ENCODE peak calls at places on chromosomes 4 and X, in eight cellular contexts. V, I, M, J, F, T, Y and X are unnamed samples.

GRCh38 chrX:41332988-41333743 is 796 bp upstream of the DDX3X start:
- DNase-seq in T (peak; percentile 88), J (peak; percentile 74), M (peak; percentile 72), F (peak; percentile 62), V (peak; percentile 95), Y (peak; percentile 72), I (peak; percentile 85), X (peak; percentile 91)

GRCh38 chrX:68822641-68823410 is 6.0 kb upstream of the EFNB1 start:
- DNase-seq in Y (no peak), V (no peak), M (peak; percentile 0), T (no peak), I (peak; percentile 4), J (peak; percentile 32), F (no peak), X (peak; percentile 42)

GRCh38 chr4:85474818-85475630 is at the start of gene ARHGAP24:
- DNase-seq in V (peak; percentile 83), M (no peak), T (no peak), F (peak; percentile 95), Y (peak; percentile 63), I (peak; percentile 81), J (peak; percentile 100), X (peak; percentile 89)

GRCh38 chr4:47662975-47663374 is 174.9 kb downstream of the CORIN start:
- DNase-seq in T (peak; percentile 10), J (peak; percentile 21), V (no peak), F (no peak), Y (no peak), I (no peak), M (no peak), X (no peak)

GRCh38 chr4:119729815-119730643 is 101.4 kb upstream of the PDE5A start:
- DNase-seq in J (peak; percentile 91), I (no peak), M (no peak), V (no peak), F (peak; percentile 76), T (no peak), Y (no peak), X (peak; percentile 60)

GRCh38 chr4:153137168-153137567 is 67.1 kb upstream of the TRIM2 start:
- DNase-seq in V (no peak), Y (no peak), J (peak; percentile 90), T (no peak), M (no peak), I (no peak), F (peak; percentile 74), X (no peak)

GRCh38 chrX:153939573-153939972 is 4.7 kb upstream of the NAA10 start:
- DNase-seq in I (no peak), F (no peak), V (peak; percentile 45), M (no peak), J (no peak), Y (no peak), T (no peak), X (no peak)

GRCh38 chrX:153878285-153878779 is 7.6 kb downstream of the L1CAM start:
- DNase-seq in Y (no peak), I (no peak), J (no peak), V (no peak), M (no peak), F (no peak), T (no peak), X (no peak)

GRCh38 chrX:132463411-132463810 is 25.4 kb downstream of the MBNL3 start:
- DNase-seq in M (no peak), T (no peak), V (no peak), F (no peak), J (peak; percentile 26), I (no peak), Y (no peak), X (peak; percentile 5)

GRCh38 chr4:146975535-146975934 is 29.9 kb upstream of the TTC29 start:
- DNase-seq in Y (no peak), M (no peak), T (peak; percentile 83), V (no peak), F (no peak), J (no peak), I (peak; percentile 63), X (no peak)

GRCh38 chr4:94341468-94341867 is 1.2 kb downstream of the HPGDS start:
- DNase-seq in J (no peak), Y (no peak), V (no peak), M (no peak), T (no peak), I (no peak), F (no peak), X (no peak)

GRCh38 chr4:153014460-153014859 is 78.3 kb downstream of the FHDC1 start:
- DNase-seq in J (no peak), Y (no peak), T (no peak), F (peak; percentile 6), M (no peak), V (no peak), I (no peak), X (no peak)

GRCh38 chr4:13698296-13698695 is 70.8 kb upstream of the BOD1L1 start:
- DNase-seq in M (no peak), Y (no peak), V (no peak), J (no peak), T (no peak), I (no peak), F (no peak), X (no peak)

GRCh38 chr4:25670991-25671390 is 15.3 kb downstream of the SLC34A2 start:
- DNase-seq in T (no peak), M (no peak), J (no peak), Y (no peak), F (no peak), V (no peak), I (no peak), X (no peak)

GRCh38 chrX:24506082-24506481 is 41.0 kb downstream of the PDK3 start:
- DNase-seq in M (no peak), V (no peak), J (peak; percentile 84), T (no peak), I (no peak), F (no peak), Y (no peak), X (peak; percentile 37)

GRCh38 chr4:57162499-57163019 is 52.4 kb upstream of the IGFBP7 start:
- DNase-seq in M (no peak), V (no peak), F (no peak), I (no peak), J (peak; percentile 33), Y (no peak), T (no peak), X (no peak)

GRCh38 chr4:113292371-113293042 is 243.1 kb downstream of the ANK2 start:
- DNase-seq in M (peak; percentile 80), I (no peak), F (no peak), Y (no peak), T (no peak), V (peak; percentile 2), J (no peak), X (no peak)

GRCh38 chr4:139562839-139563238 is 6.8 kb upstream of the SETD7 start:
- DNase-seq in I (no peak), M (no peak), T (no peak), Y (no peak), V (no peak), J (no peak), F (no peak), X (no peak)

GRCh38 chr4:137536789-137537561 is 4.7 kb upstream of the PCDH18 start:
- DNase-seq in V (no peak), M (no peak), Y (no peak), T (no peak), F (no peak), I (no peak), J (no peak), X (no peak)

GRCh38 chr4:14967982-14968381 is 34.3 kb upstream of the CPEB2 start:
- DNase-seq in T (no peak), I (no peak), M (no peak), J (no peak), V (no peak), F (no peak), Y (no peak), X (no peak)

GRCh38 chrX:137747231-137747630 is 181.3 kb downstream of the ZIC3 start:
- DNase-seq in F (no peak), V (no peak), M (no peak), I (no peak), Y (no peak), J (no peak), T (no peak), X (no peak)

GRCh38 chr4:8682296-8682695 is 89.7 kb downstream of the CPZ start:
- DNase-seq in T (no peak), F (no peak), V (no peak), J (no peak), Y (no peak), M (no peak), I (no peak), X (no peak)

GRCh38 chrX:87808576-87809243 is 291.1 kb downstream of the KLHL4 start:
- DNase-seq in Y (no peak), V (no peak), T (no peak), I (no peak), J (no peak), F (no peak), M (no peak), X (no peak)